ENCODE peak calls at places on chromosomes 5 and 9, in five cellular contexts. One of them, this sample, is unnamed.

GRCh38 chr9:70981312-70981711 is 140.1 kb downstream of the TRPM3 start:
- DNase-seq in T-helper 17 cell: no peak
- DNase-seq in omental fat pad: no peak
- DNase-seq in C1 segment of cervical spinal cord: no peak
- DNase-seq in COR-L47: no peak
- DNase-seq in this sample: no peak

GRCh38 chr5:60487466-60487865 is 212.5 kb downstream of the DEPDC1B start:
- DNase-seq in T-helper 17 cell: no peak
- DNase-seq in omental fat pad: no peak
- DNase-seq in C1 segment of cervical spinal cord: no peak
- DNase-seq in COR-L47: no peak
- DNase-seq in this sample: no peak

GRCh38 chr9:120710110-120710981 is 3.9 kb downstream of the MEGF9 start:
- DNase-seq in T-helper 17 cell: no peak
- DNase-seq in omental fat pad: no peak
- DNase-seq in C1 segment of cervical spinal cord: peak
- DNase-seq in COR-L47: no peak
- DNase-seq in this sample: no peak

GRCh38 chr9:5764130-5764868 is 68.6 kb downstream of the ERMP1 start:
- DNase-seq in T-helper 17 cell: no peak
- DNase-seq in omental fat pad: no peak
- DNase-seq in C1 segment of cervical spinal cord: no peak
- DNase-seq in COR-L47: no peak
- DNase-seq in this sample: no peak

GRCh38 chr5:150999704-151000452 is 20.5 kb upstream of the GPX3 start:
- DNase-seq in T-helper 17 cell: no peak
- DNase-seq in omental fat pad: no peak
- DNase-seq in C1 segment of cervical spinal cord: peak
- DNase-seq in COR-L47: peak
- DNase-seq in this sample: peak

GRCh38 chr5:95390812-95391492 is at the start of gene FAM81B:
- DNase-seq in T-helper 17 cell: no peak
- DNase-seq in omental fat pad: no peak
- DNase-seq in C1 segment of cervical spinal cord: no peak
- DNase-seq in COR-L47: no peak
- DNase-seq in this sample: no peak

GRCh38 chr5:41418220-41419031 is 92.0 kb downstream of the PLCXD3 start:
- DNase-seq in T-helper 17 cell: no peak
- DNase-seq in omental fat pad: no peak
- DNase-seq in C1 segment of cervical spinal cord: no peak
- DNase-seq in COR-L47: no peak
- DNase-seq in this sample: no peak

GRCh38 chr9:93513606-93514005 is 60.2 kb upstream of the FAM120AOS start:
- DNase-seq in T-helper 17 cell: no peak
- DNase-seq in omental fat pad: no peak
- DNase-seq in C1 segment of cervical spinal cord: no peak
- DNase-seq in COR-L47: no peak
- DNase-seq in this sample: no peak

GRCh38 chr9:19748278-19749126 is 40.3 kb downstream of the SLC24A2 start:
- DNase-seq in T-helper 17 cell: no peak
- DNase-seq in omental fat pad: no peak
- DNase-seq in C1 segment of cervical spinal cord: no peak
- DNase-seq in COR-L47: no peak
- DNase-seq in this sample: no peak

GRCh38 chr9:134892221-134892620 is 11.6 kb downstream of the FCN2 start:
- DNase-seq in T-helper 17 cell: no peak
- DNase-seq in omental fat pad: no peak
- DNase-seq in C1 segment of cervical spinal cord: no peak
- DNase-seq in COR-L47: no peak
- DNase-seq in this sample: no peak

GRCh38 chr9:130297371-130297770 is 31.8 kb downstream of the HMCN2 start:
- DNase-seq in T-helper 17 cell: no peak
- DNase-seq in omental fat pad: no peak
- DNase-seq in C1 segment of cervical spinal cord: peak
- DNase-seq in COR-L47: no peak
- DNase-seq in this sample: no peak

GRCh38 chr9:81182421-81182820 is 506.9 kb downstream of the TLE1 start:
- DNase-seq in T-helper 17 cell: no peak
- DNase-seq in omental fat pad: no peak
- DNase-seq in C1 segment of cervical spinal cord: no peak
- DNase-seq in COR-L47: no peak
- DNase-seq in this sample: no peak

GRCh38 chr9:96048954-96049831 is 173.7 kb downstream of the ERCC6L2 start:
- DNase-seq in T-helper 17 cell: no peak
- DNase-seq in omental fat pad: no peak
- DNase-seq in C1 segment of cervical spinal cord: peak
- DNase-seq in COR-L47: no peak
- DNase-seq in this sample: no peak

GRCh38 chr9:114075602-114076001 is 2.5 kb downstream of the AMBP start:
- DNase-seq in T-helper 17 cell: no peak
- DNase-seq in omental fat pad: no peak
- DNase-seq in C1 segment of cervical spinal cord: no peak
- DNase-seq in COR-L47: no peak
- DNase-seq in this sample: no peak

GRCh38 chr5:142057697-142058056 is 44.9 kb upstream of the GNPDA1 start:
- DNase-seq in T-helper 17 cell: no peak
- DNase-seq in omental fat pad: no peak
- DNase-seq in C1 segment of cervical spinal cord: no peak
- DNase-seq in COR-L47: no peak
- DNase-seq in this sample: no peak

GRCh38 chr5:52996966-52997365 is 7.8 kb downstream of the ITGA2 start:
- DNase-seq in T-helper 17 cell: no peak
- DNase-seq in omental fat pad: no peak
- DNase-seq in C1 segment of cervical spinal cord: no peak
- DNase-seq in COR-L47: no peak
- DNase-seq in this sample: no peak

GRCh38 chr5:132114150-132115121 is 40.8 kb downstream of the CSF2 start:
- DNase-seq in T-helper 17 cell: no peak
- DNase-seq in omental fat pad: no peak
- DNase-seq in C1 segment of cervical spinal cord: no peak
- DNase-seq in COR-L47: no peak
- DNase-seq in this sample: no peak

GRCh38 chr5:109705596-109705995 is 15.9 kb downstream of the MAN2A1 start:
- DNase-seq in T-helper 17 cell: no peak
- DNase-seq in omental fat pad: no peak
- DNase-seq in C1 segment of cervical spinal cord: no peak
- DNase-seq in COR-L47: no peak
- DNase-seq in this sample: no peak

GRCh38 chr9:36053971-36054370 is 17.3 kb downstream of the RECK start:
- DNase-seq in T-helper 17 cell: no peak
- DNase-seq in omental fat pad: no peak
- DNase-seq in C1 segment of cervical spinal cord: no peak
- DNase-seq in COR-L47: no peak
- DNase-seq in this sample: no peak

GRCh38 chr5:176540476-176540899 is 3.3 kb upstream of the RNF44 start:
- DNase-seq in T-helper 17 cell: no peak
- DNase-seq in omental fat pad: no peak
- DNase-seq in C1 segment of cervical spinal cord: no peak
- DNase-seq in COR-L47: no peak
- DNase-seq in this sample: no peak

GRCh38 chr9:107348836-107349235 is 65.8 kb downstream of the RAD23B start:
- DNase-seq in T-helper 17 cell: no peak
- DNase-seq in omental fat pad: no peak
- DNase-seq in C1 segment of cervical spinal cord: no peak
- DNase-seq in COR-L47: peak
- DNase-seq in this sample: no peak

GRCh38 chr5:133891390-133891789 is 77.0 kb downstream of the C5orf15 start:
- DNase-seq in T-helper 17 cell: no peak
- DNase-seq in omental fat pad: no peak
- DNase-seq in C1 segment of cervical spinal cord: no peak
- DNase-seq in COR-L47: no peak
- DNase-seq in this sample: no peak

GRCh38 chr5:2334686-2335085 is 416.8 kb downstream of the IRX2 start:
- DNase-seq in T-helper 17 cell: no peak
- DNase-seq in omental fat pad: no peak
- DNase-seq in C1 segment of cervical spinal cord: no peak
- DNase-seq in COR-L47: no peak
- DNase-seq in this sample: no peak

GRCh38 chr9:129402931-129403742 is 217.8 kb downstream of the C9orf50 start:
- DNase-seq in T-helper 17 cell: no peak
- DNase-seq in omental fat pad: no peak
- DNase-seq in C1 segment of cervical spinal cord: no peak
- DNase-seq in COR-L47: no peak
- DNase-seq in this sample: no peak

GRCh38 chr5:81778642-81779041 is 27.7 kb upstream of the SSBP2 start:
- DNase-seq in T-helper 17 cell: no peak
- DNase-seq in omental fat pad: no peak
- DNase-seq in C1 segment of cervical spinal cord: peak
- DNase-seq in COR-L47: no peak
- DNase-seq in this sample: no peak

GRCh38 chr5:79346420-79346824 is 110.5 kb downstream of the JMY start:
- DNase-seq in T-helper 17 cell: no peak
- DNase-seq in omental fat pad: no peak
- DNase-seq in C1 segment of cervical spinal cord: no peak
- DNase-seq in COR-L47: no peak
- DNase-seq in this sample: no peak

GRCh38 chr9:16626577-16627130 is 243.8 kb downstream of the BNC2 start:
- DNase-seq in T-helper 17 cell: no peak
- DNase-seq in omental fat pad: no peak
- DNase-seq in C1 segment of cervical spinal cord: peak
- DNase-seq in COR-L47: peak
- DNase-seq in this sample: no peak

GRCh38 chr9:86525182-86525581 is 171.0 kb upstream of the TUT7 start:
- DNase-seq in T-helper 17 cell: no peak
- DNase-seq in omental fat pad: no peak
- DNase-seq in C1 segment of cervical spinal cord: no peak
- DNase-seq in COR-L47: no peak
- DNase-seq in this sample: no peak

GRCh38 chr5:120413706-120414105 is 50.4 kb upstream of the PRR16 start:
- DNase-seq in T-helper 17 cell: no peak
- DNase-seq in omental fat pad: no peak
- DNase-seq in C1 segment of cervical spinal cord: no peak
- DNase-seq in COR-L47: no peak
- DNase-seq in this sample: no peak

GRCh38 chr9:99835581-99835980 is 13.9 kb downstream of the NR4A3 start:
- DNase-seq in T-helper 17 cell: no peak
- DNase-seq in omental fat pad: no peak
- DNase-seq in C1 segment of cervical spinal cord: no peak
- DNase-seq in COR-L47: no peak
- DNase-seq in this sample: no peak

GRCh38 chr5:154566146-154566680 is 88.2 kb upstream of the HAND1 start:
- DNase-seq in T-helper 17 cell: no peak
- DNase-seq in omental fat pad: no peak
- DNase-seq in C1 segment of cervical spinal cord: no peak
- DNase-seq in COR-L47: no peak
- DNase-seq in this sample: no peak

GRCh38 chr5:43840424-43841232 is 237.6 kb downstream of the NNT start:
- DNase-seq in T-helper 17 cell: no peak
- DNase-seq in omental fat pad: no peak
- DNase-seq in C1 segment of cervical spinal cord: no peak
- DNase-seq in COR-L47: no peak
- DNase-seq in this sample: no peak

GRCh38 chr5:111927191-111927590 is 170.2 kb upstream of the NREP start:
- DNase-seq in T-helper 17 cell: no peak
- DNase-seq in omental fat pad: no peak
- DNase-seq in C1 segment of cervical spinal cord: no peak
- DNase-seq in COR-L47: no peak
- DNase-seq in this sample: no peak

GRCh38 chr9:98707158-98708102 is 1.3 kb downstream of the GABBR2 start:
- DNase-seq in T-helper 17 cell: no peak
- DNase-seq in omental fat pad: no peak
- DNase-seq in C1 segment of cervical spinal cord: peak
- DNase-seq in COR-L47: peak
- DNase-seq in this sample: no peak

GRCh38 chr9:83270116-83270515 is 207.2 kb upstream of the RASEF start:
- DNase-seq in T-helper 17 cell: no peak
- DNase-seq in omental fat pad: no peak
- DNase-seq in C1 segment of cervical spinal cord: no peak
- DNase-seq in COR-L47: no peak
- DNase-seq in this sample: no peak

GRCh38 chr5:116571568-116572321 is 2.9 kb downstream of the SEMA6A start:
- DNase-seq in T-helper 17 cell: no peak
- DNase-seq in omental fat pad: no peak
- DNase-seq in C1 segment of cervical spinal cord: no peak
- DNase-seq in COR-L47: peak
- DNase-seq in this sample: no peak